ENCODE peak calls at places on chromosomes 5 and 9, in seven cellular contexts. T, O, F, Z, E, S and J are unnamed samples.

GRCh38 chr9:110555971-110556370 is 23.6 kb downstream of the SVEP1 start:
- DNase-seq in S (peak; percentile 80), E (peak; percentile 12), T (no peak), F (peak; percentile 90), Z (peak; percentile 88), O (peak; percentile 96), J (peak; percentile 91)

GRCh38 chr5:142866563-142867275 is 96.5 kb downstream of the ARHGAP26 start:
- DNase-seq in S (no peak), O (peak; percentile 59), F (no peak), T (peak; percentile 59), Z (peak; percentile 70), E (no peak), J (peak; percentile 72)

GRCh38 chr9:114551750-114552685 is 35.6 kb upstream of the ATP6V1G1 start:
- DNase-seq in E (no peak), F (no peak), S (peak; percentile 98), Z (peak; percentile 99), O (peak; percentile 93), T (no peak), J (peak; percentile 96)

GRCh38 chr5:134114886-134115805 is 665 bp downstream of the TCF7 start:
- DNase-seq in F (no peak), O (no peak), S (no peak), Z (no peak), T (peak; percentile 60), E (no peak), J (peak; percentile 16)

GRCh38 chr5:177233206-177233605 is 70.3 kb downstream of the RAB24 start:
- DNase-seq in O (no peak), S (no peak), E (no peak), Z (no peak), F (no peak), T (no peak), J (peak; percentile 34)

GRCh38 chr9:14788846-14789245 is 66.3 kb upstream of the CER1 start:
- DNase-seq in T (no peak), F (no peak), Z (no peak), E (no peak), S (no peak), O (no peak), J (no peak)

GRCh38 chr5:85549229-85549628 is 1068.5 kb upstream of the COX7C start:
- DNase-seq in T (no peak), O (no peak), Z (no peak), F (no peak), S (no peak), E (no peak), J (no peak)

GRCh38 chr9:101566904-101567724 is 27.7 kb downstream of the PPP3R2 start:
- DNase-seq in T (peak; percentile 7), S (peak; percentile 11), Z (peak; percentile 13), O (peak; percentile 42), E (no peak), F (no peak), J (peak; percentile 41)

GRCh38 chr9:13034696-13035006 is 244.8 kb downstream of the MPDZ start:
- DNase-seq in Z (no peak), S (no peak), T (no peak), E (no peak), O (no peak), F (no peak), J (no peak)

GRCh38 chr9:137038916-137039315 is 7.0 kb upstream of the FUT7 start:
- DNase-seq in S (no peak), E (no peak), T (no peak), O (no peak), F (no peak), Z (no peak), J (no peak)

GRCh38 chr9:133944746-133945135 is 47.4 kb downstream of the VAV2 start:
- DNase-seq in E (no peak), T (no peak), Z (peak; percentile 91), S (no peak), F (no peak), O (peak; percentile 38), J (peak; percentile 76)

GRCh38 chr5:170311856-170312405 is 14.4 kb upstream of the LCP2 start:
- DNase-seq in T (no peak), Z (no peak), O (no peak), F (peak; percentile 77), E (no peak), S (no peak), J (no peak)

GRCh38 chr5:125277494-125278154 is 531.2 kb upstream of the ZNF608 start:
- DNase-seq in T (no peak), F (no peak), O (peak; percentile 43), E (no peak), Z (peak; percentile 95), S (peak; percentile 57), J (peak; percentile 42)

GRCh38 chr9:92527832-92528536 is 7.8 kb downstream of the ECM2 start:
- DNase-seq in E (no peak), T (no peak), S (no peak), F (no peak), O (no peak), Z (no peak), J (no peak)

GRCh38 chr5:5156461-5157082 is 16.4 kb downstream of the ADAMTS16 start:
- DNase-seq in S (no peak), Z (no peak), F (no peak), T (no peak), E (no peak), O (no peak), J (no peak)

GRCh38 chr9:116789097-116789496 is 102.0 kb downstream of the TRIM32 start:
- DNase-seq in O (no peak), S (no peak), T (no peak), F (no peak), Z (no peak), E (no peak), J (no peak)

GRCh38 chr9:5468850-5469249 is 18.5 kb downstream of the CD274 start:
- DNase-seq in T (no peak), O (no peak), S (no peak), F (no peak), Z (no peak), E (no peak), J (no peak)

GRCh38 chr5:14204785-14205321 is 61.7 kb downstream of the TRIO start:
- DNase-seq in Z (peak; percentile 85), E (peak; percentile 30), S (peak; percentile 67), T (no peak), F (peak; percentile 89), O (peak; percentile 93), J (peak; percentile 82)

GRCh38 chr5:78647838-78648358 is 674 bp downstream of the LHFPL2 start:
- DNase-seq in T (no peak), Z (peak; percentile 64), S (no peak), E (peak; percentile 70), O (peak; percentile 66), F (peak; percentile 87), J (peak; percentile 78)

GRCh38 chr5:79853676-79854418 is 137.2 kb downstream of the MTX3 start:
- DNase-seq in T (no peak), F (peak; percentile 28), Z (peak; percentile 25), E (no peak), S (no peak), O (no peak), J (no peak)

GRCh38 chr9:127181315-127181580 is 58.8 kb upstream of the ANGPTL2 start:
- DNase-seq in O (no peak), Z (no peak), S (no peak), T (no peak), E (no peak), F (no peak), J (no peak)

GRCh38 chr5:58185397-58186195 is 274.3 kb downstream of the PLK2 start:
- DNase-seq in O (no peak), S (no peak), T (no peak), F (no peak), E (no peak), Z (peak; percentile 35), J (peak; percentile 53)

GRCh38 chr9:29769019-29769418 is 2195.7 kb upstream of the C9orf72 start:
- DNase-seq in S (no peak), F (no peak), T (no peak), O (no peak), E (no peak), Z (no peak), J (no peak)

GRCh38 chr9:29778281-29778849 is 2205.1 kb upstream of the C9orf72 start:
- DNase-seq in F (no peak), E (no peak), T (no peak), Z (no peak), O (peak; percentile 5), S (no peak), J (no peak)

GRCh38 chr9:29775491-29775890 is 2202.2 kb upstream of the C9orf72 start:
- DNase-seq in Z (no peak), E (no peak), S (no peak), O (no peak), T (no peak), F (no peak), J (no peak)

GRCh38 chr9:29773676-29774075 is 2200.4 kb upstream of the C9orf72 start:
- DNase-seq in S (no peak), Z (no peak), O (no peak), T (no peak), F (no peak), E (no peak), J (no peak)
- H3K4me3 ChIP-seq in S (no peak overlapping the region), Z (no peak overlapping the region), O (no peak overlapping the region), T (no peak overlapping the region), F (no peak overlapping the region), E (no peak overlapping the region), J (no peak overlapping the region)

GRCh38 chr9:3467593-3468219 is 58.1 kb downstream of the RFX3 start:
- DNase-seq in T (peak; percentile 51), Z (peak; percentile 44), F (no peak), E (peak; percentile 14), S (peak; percentile 37), O (peak; percentile 75), J (peak; percentile 87)
- H3K4me3 ChIP-seq in T (no peak overlapping the region), Z (no peak overlapping the region), F (no peak overlapping the region), E (no peak overlapping the region), S (no peak overlapping the region), O (no peak overlapping the region), J (no peak overlapping the region)

GRCh38 chr5:43652537-43653302 is 49.7 kb downstream of the NNT start:
- DNase-seq in O (no peak), S (no peak), T (no peak), F (no peak), Z (no peak), E (no peak), J (no peak)

GRCh38 chr5:43659075-43659474 is 56.1 kb downstream of the NNT start:
- DNase-seq in S (no peak), F (no peak), Z (no peak), T (no peak), O (no peak), E (no peak), J (no peak)

GRCh38 chr5:43661102-43661501 is 58.1 kb downstream of the NNT start:
- DNase-seq in Z (no peak), E (no peak), S (no peak), O (peak; percentile 71), T (peak; percentile 18), F (no peak), J (peak; percentile 79)

GRCh38 chr5:43663916-43664315 is 60.9 kb downstream of the NNT start:
- DNase-seq in Z (no peak), S (no peak), E (no peak), T (no peak), O (peak; percentile 24), F (no peak), J (peak; percentile 46)

GRCh38 chr5:43658499-43658898 is 55.5 kb downstream of the NNT start:
- DNase-seq in F (no peak), S (no peak), T (no peak), E (no peak), Z (peak; percentile 71), O (peak; percentile 85), J (peak; percentile 71)
- H3K4me3 ChIP-seq in F (no peak overlapping the region), S (no peak overlapping the region), T (no peak overlapping the region), E (no peak overlapping the region), Z (no peak overlapping the region), O (no peak overlapping the region), J (peak overlapping the region; percentile 15)

DNA sequence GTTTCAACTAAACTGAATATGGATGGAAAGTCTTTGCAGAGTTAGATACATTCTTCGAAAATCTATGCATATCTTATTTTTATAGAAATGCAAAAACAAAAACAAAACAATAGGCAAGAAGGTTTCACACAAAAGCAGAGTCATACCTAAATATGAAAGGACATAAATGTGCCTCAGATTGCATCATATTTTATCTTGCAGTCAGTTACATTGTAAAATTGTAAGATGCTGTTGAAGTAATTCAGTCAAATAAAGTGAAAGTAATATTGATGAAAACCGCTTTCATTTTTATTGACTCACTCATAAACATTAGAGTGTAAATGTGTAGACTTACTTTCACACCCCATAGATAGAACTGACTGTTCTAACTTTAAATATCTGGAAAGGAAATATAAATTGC is 931.5 kb upstream of the NUDT12 start:
- DNase-seq in Z (no peak), T (no peak), O (peak; percentile 12), S (no peak), E (no peak), F (no peak), J (peak; percentile 33)
- H3K4me3 ChIP-seq in Z (no peak overlapping the region), T (no peak overlapping the region), O (no peak overlapping the region), S (no peak overlapping the region), E (no peak overlapping the region), F (no peak overlapping the region), J (no peak overlapping the region)